ENCODE peak calls at places on chromosome 20, in nine cellular contexts. One of them, this sample, is unnamed. For H3K27me3 and H3K9me2, the result is how much of the 10 kb centered on the place peaks cover.

GRCh38 chr20:7146552-7147219 is 379.2 kb downstream of the BMP2 start:
- DNase-seq in PC-3: no peak
- DNase-seq in hepatocyte: no peak
- DNase-seq in GM23248: no peak
- DNase-seq in MM.1S: no peak
- DNase-seq in HCT116: no peak
- DNase-seq in Karpas-422: no peak
- DNase-seq in PC-9: no peak
- DNase-seq in SK-N-SH: no peak
- DNase-seq in this sample: no peak

GRCh38 chr20:20731000-20731944 is 18.8 kb upstream of the RALGAPA2 start:
- DNase-seq in PC-3: no peak
- DNase-seq in hepatocyte: no peak
- DNase-seq in GM23248: no peak
- DNase-seq in MM.1S: no peak
- DNase-seq in HCT116: no peak
- DNase-seq in Karpas-422: no peak
- DNase-seq in PC-9: no peak
- DNase-seq in SK-N-SH: no peak
- DNase-seq in this sample: no peak

GRCh38 chr20:2314759-2315439 is 19.1 kb downstream of the TGM3 start:
- DNase-seq in PC-3: peak
- DNase-seq in hepatocyte: no peak
- DNase-seq in GM23248: peak
- DNase-seq in MM.1S: no peak
- DNase-seq in HCT116: peak
- DNase-seq in Karpas-422: no peak
- DNase-seq in PC-9: peak
- DNase-seq in SK-N-SH: peak
- DNase-seq in this sample: no peak

GRCh38 chr20:20450461-20451027 is 82.6 kb downstream of the INSM1 start:
- DNase-seq in PC-3: no peak
- DNase-seq in hepatocyte: no peak
- DNase-seq in GM23248: no peak
- DNase-seq in MM.1S: no peak
- DNase-seq in HCT116: no peak
- DNase-seq in Karpas-422: no peak
- DNase-seq in PC-9: no peak
- DNase-seq in SK-N-SH: peak
- DNase-seq in this sample: no peak

GRCh38 chr20:2879148-2879547 is 5.9 kb downstream of the PTPRA start:
- DNase-seq in PC-3: peak
- DNase-seq in hepatocyte: no peak
- DNase-seq in GM23248: peak
- DNase-seq in MM.1S: no peak
- DNase-seq in HCT116: no peak
- DNase-seq in Karpas-422: no peak
- DNase-seq in PC-9: no peak
- DNase-seq in SK-N-SH: no peak
- DNase-seq in this sample: no peak

GRCh38 chr20:2585811-2586210 is 49.4 kb downstream of the TMC2 start:
- DNase-seq in PC-3: peak
- DNase-seq in hepatocyte: no peak
- DNase-seq in GM23248: peak
- DNase-seq in MM.1S: no peak
- DNase-seq in HCT116: no peak
- DNase-seq in Karpas-422: no peak
- DNase-seq in PC-9: no peak
- DNase-seq in SK-N-SH: no peak
- DNase-seq in this sample: no peak

GRCh38 chr20:2654831-2655230 is 2.4 kb downstream of the NOP56 start:
- DNase-seq in PC-3: no peak
- DNase-seq in hepatocyte: no peak
- DNase-seq in GM23248: no peak
- DNase-seq in MM.1S: no peak
- DNase-seq in HCT116: no peak
- DNase-seq in Karpas-422: no peak
- DNase-seq in PC-9: no peak
- DNase-seq in SK-N-SH: no peak
- DNase-seq in this sample: no peak

GRCh38 chr20:12984069-12984765 is 24.6 kb upstream of the SPTLC3 start:
- DNase-seq in PC-3: peak
- DNase-seq in hepatocyte: peak
- DNase-seq in GM23248: no peak
- DNase-seq in MM.1S: no peak
- DNase-seq in HCT116: no peak
- DNase-seq in Karpas-422: no peak
- DNase-seq in PC-9: no peak
- DNase-seq in SK-N-SH: no peak
- DNase-seq in this sample: no peak

GRCh38 chr20:46482864-46483263 is 30.5 kb downstream of the ZNF334 start:
- DNase-seq in PC-3: no peak
- DNase-seq in hepatocyte: no peak
- DNase-seq in GM23248: no peak
- DNase-seq in MM.1S: no peak
- DNase-seq in HCT116: no peak
- DNase-seq in Karpas-422: no peak
- DNase-seq in PC-9: no peak
- DNase-seq in SK-N-SH: no peak
- DNase-seq in this sample: no peak
- H3K27me3 ChIP-seq in PC-3: under half
- H3K27me3 ChIP-seq in hepatocyte: under half
- H3K27me3 ChIP-seq in GM23248: under half
- H3K27me3 ChIP-seq in MM.1S: under half
- H3K27me3 ChIP-seq in HCT116: under half
- H3K27me3 ChIP-seq in Karpas-422: under half
- H3K27me3 ChIP-seq in PC-9: half or more
- H3K27me3 ChIP-seq in SK-N-SH: under half
- H3K27me3 ChIP-seq in this sample: under half

GRCh38 chr20:48642105-48642880 is 185.5 kb downstream of the PREX1 start:
- DNase-seq in PC-3: no peak
- DNase-seq in hepatocyte: no peak
- DNase-seq in GM23248: no peak
- DNase-seq in MM.1S: no peak
- DNase-seq in HCT116: no peak
- DNase-seq in Karpas-422: no peak
- DNase-seq in PC-9: no peak
- DNase-seq in SK-N-SH: no peak
- DNase-seq in this sample: no peak

GRCh38 chr20:48644286-48644828 is 183.4 kb downstream of the PREX1 start:
- DNase-seq in PC-3: no peak
- DNase-seq in hepatocyte: no peak
- DNase-seq in GM23248: no peak
- DNase-seq in MM.1S: no peak
- DNase-seq in HCT116: no peak
- DNase-seq in Karpas-422: no peak
- DNase-seq in PC-9: no peak
- DNase-seq in SK-N-SH: no peak
- DNase-seq in this sample: no peak

GRCh38 chr20:48647873-48648272 is 179.9 kb downstream of the PREX1 start:
- DNase-seq in PC-3: no peak
- DNase-seq in hepatocyte: no peak
- DNase-seq in GM23248: no peak
- DNase-seq in MM.1S: no peak
- DNase-seq in HCT116: no peak
- DNase-seq in Karpas-422: no peak
- DNase-seq in PC-9: no peak
- DNase-seq in SK-N-SH: no peak
- DNase-seq in this sample: no peak

GRCh38 chr20:48648482-48649051 is 179.2 kb downstream of the PREX1 start:
- DNase-seq in PC-3: peak
- DNase-seq in hepatocyte: no peak
- DNase-seq in GM23248: no peak
- DNase-seq in MM.1S: no peak
- DNase-seq in HCT116: no peak
- DNase-seq in Karpas-422: peak
- DNase-seq in PC-9: peak
- DNase-seq in SK-N-SH: no peak
- DNase-seq in this sample: no peak

DNA sequence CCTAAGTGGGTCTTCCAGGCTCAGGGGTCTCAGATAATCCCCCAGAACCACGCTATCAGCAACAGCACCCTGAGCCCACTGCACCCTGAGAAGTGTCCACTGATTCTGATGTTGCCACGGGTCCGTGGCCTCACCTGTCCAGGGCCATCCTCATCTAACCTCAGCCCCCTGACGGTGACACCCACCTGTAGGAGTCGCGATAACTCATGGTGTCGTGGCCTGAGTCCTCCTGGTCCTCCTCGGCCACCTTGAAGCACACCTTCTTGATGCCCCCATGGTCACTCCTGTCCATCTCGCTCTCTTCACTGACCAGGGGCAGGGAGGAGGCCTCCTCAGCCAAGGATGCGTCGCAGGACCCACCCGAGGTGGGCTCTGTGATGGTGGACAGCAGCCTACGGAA is 182.1 kb downstream of the PREX1 start:
- DNase-seq in PC-3: no peak
- DNase-seq in hepatocyte: no peak
- DNase-seq in GM23248: no peak
- DNase-seq in MM.1S: no peak
- DNase-seq in HCT116: no peak
- DNase-seq in Karpas-422: no peak
- DNase-seq in PC-9: no peak
- DNase-seq in SK-N-SH: no peak
- DNase-seq in this sample: no peak
- H3K9me2 ChIP-seq in PC-3: under half
- H3K9me2 ChIP-seq in hepatocyte: under half
- H3K9me2 ChIP-seq in GM23248: under half
- H3K9me2 ChIP-seq in MM.1S: under half
- H3K9me2 ChIP-seq in HCT116: under half
- H3K9me2 ChIP-seq in Karpas-422: under half
- H3K9me2 ChIP-seq in PC-9: under half
- H3K9me2 ChIP-seq in SK-N-SH: under half
- H3K9me2 ChIP-seq in this sample: under half

GRCh38 chr20:61789329-61789728 is 276.4 kb downstream of the TAF4 start:
- DNase-seq in PC-3: no peak
- DNase-seq in hepatocyte: no peak
- DNase-seq in GM23248: no peak
- DNase-seq in MM.1S: no peak
- DNase-seq in HCT116: no peak
- DNase-seq in Karpas-422: no peak
- DNase-seq in PC-9: no peak
- DNase-seq in SK-N-SH: no peak
- DNase-seq in this sample: no peak

GRCh38 chr20:61785567-61785816 is 280.2 kb downstream of the TAF4 start:
- DNase-seq in PC-3: no peak
- DNase-seq in hepatocyte: no peak
- DNase-seq in GM23248: no peak
- DNase-seq in MM.1S: no peak
- DNase-seq in HCT116: no peak
- DNase-seq in Karpas-422: no peak
- DNase-seq in PC-9: no peak
- DNase-seq in SK-N-SH: no peak
- DNase-seq in this sample: no peak

GRCh38 chr20:61786230-61786629 is 279.5 kb downstream of the TAF4 start:
- DNase-seq in PC-3: no peak
- DNase-seq in hepatocyte: no peak
- DNase-seq in GM23248: no peak
- DNase-seq in MM.1S: no peak
- DNase-seq in HCT116: no peak
- DNase-seq in Karpas-422: no peak
- DNase-seq in PC-9: no peak
- DNase-seq in SK-N-SH: no peak
- DNase-seq in this sample: no peak

GRCh38 chr20:61790116-61790827 is 275.4 kb downstream of the TAF4 start:
- DNase-seq in PC-3: no peak
- DNase-seq in hepatocyte: no peak
- DNase-seq in GM23248: no peak
- DNase-seq in MM.1S: no peak
- DNase-seq in HCT116: no peak
- DNase-seq in Karpas-422: no peak
- DNase-seq in PC-9: no peak
- DNase-seq in SK-N-SH: no peak
- DNase-seq in this sample: no peak

GRCh38 chr20:61788343-61788742 is 277.3 kb downstream of the TAF4 start:
- DNase-seq in PC-3: no peak
- DNase-seq in hepatocyte: no peak
- DNase-seq in GM23248: no peak
- DNase-seq in MM.1S: no peak
- DNase-seq in HCT116: no peak
- DNase-seq in Karpas-422: no peak
- DNase-seq in PC-9: no peak
- DNase-seq in SK-N-SH: no peak
- DNase-seq in this sample: no peak
- H3K27me3 ChIP-seq in PC-3: half or more
- H3K27me3 ChIP-seq in hepatocyte: under half
- H3K27me3 ChIP-seq in GM23248: under half
- H3K27me3 ChIP-seq in MM.1S: half or more
- H3K27me3 ChIP-seq in HCT116: under half
- H3K27me3 ChIP-seq in Karpas-422: under half
- H3K27me3 ChIP-seq in PC-9: half or more
- H3K27me3 ChIP-seq in SK-N-SH: under half
- H3K27me3 ChIP-seq in this sample: under half

GRCh38 chr20:50992733-50993457 is 30.0 kb downstream of the KCNG1 start:
- DNase-seq in PC-3: peak
- DNase-seq in hepatocyte: peak
- DNase-seq in GM23248: peak
- DNase-seq in MM.1S: peak
- DNase-seq in HCT116: peak
- DNase-seq in Karpas-422: peak
- DNase-seq in PC-9: peak
- DNase-seq in SK-N-SH: peak
- DNase-seq in this sample: peak

GRCh38 chr20:50995506-50995905 is 27.4 kb downstream of the KCNG1 start:
- DNase-seq in PC-3: no peak
- DNase-seq in hepatocyte: no peak
- DNase-seq in GM23248: peak
- DNase-seq in MM.1S: no peak
- DNase-seq in HCT116: no peak
- DNase-seq in Karpas-422: no peak
- DNase-seq in PC-9: no peak
- DNase-seq in SK-N-SH: no peak
- DNase-seq in this sample: no peak

GRCh38 chr20:51001697-51002265 is 21.1 kb downstream of the KCNG1 start:
- DNase-seq in PC-3: no peak
- DNase-seq in hepatocyte: no peak
- DNase-seq in GM23248: no peak
- DNase-seq in MM.1S: no peak
- DNase-seq in HCT116: no peak
- DNase-seq in Karpas-422: no peak
- DNase-seq in PC-9: no peak
- DNase-seq in SK-N-SH: no peak
- DNase-seq in this sample: no peak

GRCh38 chr20:50999355-50999754 is 23.6 kb downstream of the KCNG1 start:
- DNase-seq in PC-3: no peak
- DNase-seq in hepatocyte: no peak
- DNase-seq in GM23248: no peak
- DNase-seq in MM.1S: no peak
- DNase-seq in HCT116: no peak
- DNase-seq in Karpas-422: no peak
- DNase-seq in PC-9: no peak
- DNase-seq in SK-N-SH: no peak
- DNase-seq in this sample: no peak

DNA sequence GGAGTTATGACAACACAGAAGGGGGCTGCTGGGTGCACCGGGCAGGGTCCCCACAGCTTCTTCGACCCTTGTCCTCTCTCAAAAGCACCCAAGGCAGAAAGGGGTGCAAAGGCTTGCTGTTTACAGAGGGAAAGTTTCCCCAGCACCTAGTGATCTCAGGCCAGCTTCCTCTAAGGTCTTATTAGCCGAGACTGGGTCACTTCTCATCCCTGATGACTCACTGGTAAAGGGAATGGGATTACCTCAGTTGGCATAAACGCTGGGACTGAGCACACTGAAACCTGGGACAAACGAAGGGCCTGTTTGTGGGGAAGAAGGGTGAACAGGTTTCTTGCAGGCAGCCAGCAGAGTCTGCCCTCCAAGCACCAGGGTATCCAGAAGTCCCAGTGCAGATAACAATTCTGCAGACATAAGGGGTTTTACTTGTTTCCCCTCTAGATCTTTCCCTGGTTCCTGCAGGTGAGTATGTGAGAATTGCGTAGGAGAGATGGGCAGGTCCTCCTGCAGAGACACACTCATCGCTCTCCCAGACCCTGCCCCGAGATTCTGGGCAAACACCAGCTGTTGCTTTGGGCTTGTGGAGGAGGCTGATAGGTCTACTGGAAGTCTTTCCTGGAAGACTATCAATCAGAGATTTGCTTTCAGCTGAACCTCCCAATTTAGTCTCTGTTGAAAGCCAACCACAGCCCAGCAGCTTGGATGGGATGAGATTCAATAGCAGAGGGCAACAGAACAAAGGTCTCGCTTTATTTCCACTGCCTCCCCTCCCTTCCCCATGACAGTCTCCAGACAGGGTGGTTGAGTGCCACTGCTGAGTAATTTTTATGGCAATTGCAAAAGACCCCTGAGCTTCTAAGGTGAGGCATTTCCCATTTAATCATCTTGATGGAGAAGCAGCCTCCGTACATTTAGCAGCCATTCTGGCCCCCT is 25.7 kb downstream of the KCNG1 start:
- DNase-seq in PC-3: peak
- DNase-seq in hepatocyte: no peak
- DNase-seq in GM23248: peak
- DNase-seq in MM.1S: no peak
- DNase-seq in HCT116: no peak
- DNase-seq in Karpas-422: no peak
- DNase-seq in PC-9: no peak
- DNase-seq in SK-N-SH: no peak
- DNase-seq in this sample: no peak
- H3K9me2 ChIP-seq in PC-3: under half
- H3K9me2 ChIP-seq in hepatocyte: under half
- H3K9me2 ChIP-seq in GM23248: under half
- H3K9me2 ChIP-seq in MM.1S: under half
- H3K9me2 ChIP-seq in HCT116: under half
- H3K9me2 ChIP-seq in Karpas-422: under half
- H3K9me2 ChIP-seq in PC-9: under half
- H3K9me2 ChIP-seq in SK-N-SH: under half
- H3K9me2 ChIP-seq in this sample: under half